ENCODE peak calls at places on chromosomes 1 and 21, in five cellular contexts. J is suprapubic skin, I is transverse colon, R is IMR-90, C is Peyer's patch. S is an unnamed sample.

GRCh38 chr1:196115641-196116040 is 492.6 kb downstream of the KCNT2 start:
- DNase-seq in C (no peak), R (peak), I (no peak), J (peak), S (no peak)

GRCh38 chr1:209633335-209633997 is 18.8 kb downstream of the LAMB3 start:
- DNase-seq in J (no peak), C (no peak), I (no peak), R (peak), S (no peak)

GRCh38 chr1:9196129-9197040 is 38.2 kb upstream of the H6PD start:
- DNase-seq in C (peak), R (peak), J (peak), I (peak), S (no peak)

GRCh38 chr21:34726627-34727337 is 58.0 kb downstream of the CLIC6 start:
- DNase-seq in I (no peak), R (peak), J (no peak), C (no peak), S (no peak)

GRCh38 chr1:147741075-147741474 is 19.3 kb downstream of the GJA5 start:
- DNase-seq in C (no peak), I (no peak), J (no peak), R (no peak), S (no peak)

GRCh38 chr1:156128749-156129682 is 14.5 kb downstream of the LMNA start:
- DNase-seq in J (peak), C (peak), R (peak), I (peak), S (no peak)

GRCh38 chr21:17542371-17542992 is 29.6 kb downstream of the CXADR start:
- DNase-seq in R (no peak), I (no peak), C (no peak), J (no peak), S (no peak)

GRCh38 chr1:150508982-150509381 is 1.1 kb downstream of the ECM1 start:
- DNase-seq in C (no peak), I (no peak), J (no peak), R (no peak), S (no peak)

GRCh38 chr1:179104851-179105250 is 23.0 kb downstream of the TOR3A start:
- DNase-seq in I (no peak), J (no peak), R (no peak), C (no peak), S (no peak)

GRCh38 chr1:27630859-27631491 is 4.0 kb downstream of the FGR start:
- DNase-seq in I (no peak), J (no peak), R (no peak), C (no peak), S (no peak)

GRCh38 chr1:182567629-182568028 is 21.4 kb downstream of the RNASEL start:
- DNase-seq in R (no peak), I (no peak), J (no peak), C (no peak), S (no peak)

GRCh38 chr1:15201849-15202551 is 45.0 kb upstream of the FHAD1 start:
- DNase-seq in I (peak), C (peak), J (no peak), R (no peak), S (no peak)

GRCh38 chr1:241639040-241639652 is 1.0 kb downstream of the CHML start:
- DNase-seq in C (no peak), I (no peak), J (no peak), R (peak), S (no peak)

GRCh38 chr1:27960762-27961645 is 1.2 kb downstream of the XKR8 start:
- DNase-seq in R (no peak), C (peak), J (no peak), I (peak), S (no peak)

GRCh38 chr1:203536981-203537455 is 43.1 kb downstream of the OPTC start:
- DNase-seq in R (peak), C (no peak), I (peak), J (no peak), S (no peak)

GRCh38 chr1:114130213-114130612 is 23.5 kb downstream of the SYT6 start:
- DNase-seq in R (no peak), C (no peak), J (no peak), I (no peak), S (no peak)

DNA sequence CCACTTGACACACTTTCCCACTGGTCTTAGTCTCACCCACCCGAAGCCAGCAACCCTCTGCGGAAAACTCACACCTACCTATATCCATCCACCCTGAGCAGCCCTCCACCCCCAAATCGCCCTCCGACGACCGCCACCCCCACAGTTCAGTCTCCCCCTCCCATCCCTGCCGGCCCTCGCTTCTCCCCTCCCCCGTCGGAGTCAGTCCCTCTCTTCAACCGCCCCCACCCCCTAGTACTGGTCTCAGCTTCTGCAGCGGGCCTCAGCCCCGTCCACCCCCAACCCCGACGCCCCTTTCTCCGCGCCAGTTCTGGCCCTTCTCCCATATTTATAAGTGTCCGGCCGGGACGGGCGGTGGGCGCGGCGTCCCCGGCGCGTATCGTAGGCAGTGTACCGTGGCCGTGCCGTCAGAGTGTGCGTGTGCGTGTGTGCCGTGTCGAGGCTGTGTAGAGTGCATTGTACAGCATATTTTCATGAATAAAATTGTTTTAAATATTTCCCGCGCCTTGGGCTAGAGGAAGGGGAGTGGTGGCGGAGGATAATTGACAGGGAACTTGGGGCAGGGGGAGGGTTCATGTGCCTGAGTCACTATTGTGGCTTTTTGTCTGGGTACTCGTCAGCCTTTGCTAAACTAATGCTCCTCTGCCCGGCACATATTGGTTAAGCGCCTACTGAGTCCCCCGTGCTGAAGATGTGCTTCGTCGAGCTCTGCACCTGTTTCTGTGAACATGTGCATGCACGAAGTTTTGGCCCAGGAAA is 22.0 kb downstream of the FOXO6 start:
- DNase-seq in I (no peak), C (no peak), J (no peak), R (peak), S (no peak)
- H3K4me3 ChIP-seq in I (peak), C (peak), J (peak), R (no peak), S (peak)

GRCh38 chr21:43340491-43341348 is 86.2 kb downstream of the SIK1 start:
- DNase-seq in I (peak), R (peak), C (no peak), J (no peak), S (no peak)
- TF ChIP-seq POLR2A in I (no peak), R (no peak), C (no peak), J (no peak), S (no peak)

DNA sequence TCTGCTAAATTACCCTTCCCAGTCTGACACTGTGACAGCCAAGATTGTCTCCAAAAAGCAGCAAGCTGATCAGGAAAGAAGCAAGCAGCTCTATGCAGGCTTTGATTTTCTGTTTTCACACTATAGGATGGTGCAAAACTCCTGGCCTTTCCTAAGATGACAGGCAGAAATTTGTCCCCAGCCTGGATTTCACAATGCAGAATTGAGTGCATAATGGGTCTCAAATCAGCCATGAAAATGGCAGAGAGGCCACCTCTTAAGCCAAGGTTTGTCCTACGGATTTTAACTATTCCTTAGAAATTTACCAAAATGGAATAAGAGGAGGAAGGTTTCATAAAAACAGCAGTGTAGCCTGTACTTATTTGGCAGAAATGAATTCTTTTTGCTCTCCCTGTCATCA is 1.2 kb downstream of the SGIP1 start:
- DNase-seq in R (no peak), I (no peak), C (no peak), J (no peak), S (no peak)
- H3K27ac ChIP-seq in R (peak), I (no peak), C (no peak), J (no peak), S (no peak)

DNA sequence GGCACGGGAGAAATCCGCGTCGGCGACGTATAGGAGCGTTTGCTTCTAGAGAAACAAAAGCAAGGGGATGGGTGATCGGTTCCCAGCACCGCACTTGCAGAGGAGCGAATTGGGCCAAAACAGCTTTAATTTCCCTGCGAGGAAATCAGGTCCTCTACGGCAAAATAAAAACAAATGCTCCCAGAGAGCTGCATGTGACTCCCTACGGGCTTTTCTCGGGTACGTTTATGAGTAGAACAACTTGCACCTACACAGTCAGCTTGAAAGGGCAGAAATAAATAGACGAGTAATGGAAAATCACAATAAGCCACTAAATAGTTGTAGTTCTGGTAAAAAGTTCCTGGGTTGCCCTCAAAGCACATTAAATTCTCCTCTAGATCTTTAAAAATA is 1.2 kb downstream of the NHLH2 start:
- DNase-seq in J (no peak), I (no peak), R (no peak), C (no peak), S (no peak)
- H3K4me3 ChIP-seq in J (peak), I (no peak), R (no peak), C (peak), S (peak)

GRCh38 chr1:40384413-40384762 is 10.9 kb downstream of the SMAP2 start:
- DNase-seq in C (no peak), J (no peak), I (no peak), R (no peak), S (no peak)

GRCh38 chr1:40385437-40386310 is 12.1 kb downstream of the SMAP2 start:
- DNase-seq in R (no peak), I (peak), J (no peak), C (no peak), S (no peak)

GRCh38 chr1:40384887-40385286 is 11.4 kb downstream of the SMAP2 start:
- DNase-seq in C (no peak), R (no peak), J (no peak), I (no peak), S (no peak)

GRCh38 chr1:40386796-40387195 is 13.3 kb downstream of the SMAP2 start:
- DNase-seq in C (no peak), R (no peak), I (no peak), J (no peak), S (no peak)

DNA sequence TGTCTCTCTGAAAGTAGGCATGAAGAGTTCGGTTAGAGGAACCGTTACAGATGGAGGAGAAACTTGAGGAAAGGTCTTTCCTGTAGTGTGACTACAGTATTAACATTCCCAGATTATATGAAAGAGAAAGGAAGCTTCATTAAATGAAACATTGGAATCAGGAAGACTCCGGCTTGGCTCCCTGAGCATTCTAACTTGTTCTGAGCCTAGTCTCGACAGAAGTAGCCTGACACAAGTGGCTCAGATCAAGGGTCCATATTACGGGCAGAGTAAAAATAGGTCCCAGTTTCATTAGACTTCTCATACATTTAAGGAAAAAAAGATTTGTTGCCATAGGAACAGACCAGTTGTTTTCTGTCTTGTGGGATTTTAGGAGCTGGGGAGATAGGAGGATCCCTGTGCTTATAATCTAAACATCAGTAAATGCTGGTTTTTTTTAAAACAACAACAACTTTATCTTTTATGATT is 12.8 kb downstream of the SMAP2 start:
- DNase-seq in C (no peak), I (no peak), J (no peak), R (no peak), S (no peak)
- TF ChIP-seq POLR2A in C (no peak), I (no peak), J (no peak), R (no peak), S (no peak)

GRCh38 chr1:48258106-48258505 is 35.6 kb downstream of the SLC5A9 start:
- DNase-seq in C (no peak), I (no peak), J (no peak), R (no peak), S (no peak)

GRCh38 chr1:48262001-48262400 is 39.5 kb downstream of the SLC5A9 start:
- DNase-seq in R (no peak), C (no peak), I (no peak), J (no peak), S (no peak)

GRCh38 chr1:48263042-48263441 is 40.5 kb downstream of the SLC5A9 start:
- DNase-seq in C (no peak), R (no peak), J (no peak), I (no peak), S (no peak)
- H3K27ac ChIP-seq in C (no peak), R (no peak), J (no peak), I (no peak), S (no peak)

GRCh38 chr21:44353200-44353970 is at the start of gene TRPM2:
- DNase-seq in J (peak), R (no peak), I (peak), C (no peak), S (no peak)
- H3K4me3 ChIP-seq in J (peak), R (no peak), I (no peak), C (peak), S (peak)

GRCh38 chr1:92960395-92961130 is 699 bp downstream of the DIPK1A start:
- DNase-seq in C (peak), I (peak), J (peak), R (peak), S (no peak)

GRCh38 chr1:92961896-92962752 is 862 bp upstream of the DIPK1A start:
- DNase-seq in I (peak), J (peak), R (peak), C (no peak), S (no peak)

GRCh38 chr1:92965003-92965402 is 3.7 kb upstream of the DIPK1A start:
- DNase-seq in R (no peak), J (no peak), C (no peak), I (no peak), S (no peak)

GRCh38 chr1:92958203-92958970 is 2.9 kb downstream of the DIPK1A start:
- DNase-seq in R (no peak), J (no peak), I (no peak), C (no peak), S (no peak)

GRCh38 chr1:92961131-92961895 is at the start of gene DIPK1A:
- DNase-seq in J (peak), C (peak), R (peak), I (peak), S (peak)
- TF ChIP-seq POLR2A in J (no peak), C (peak), R (peak), I (peak), S (no peak)

DNA sequence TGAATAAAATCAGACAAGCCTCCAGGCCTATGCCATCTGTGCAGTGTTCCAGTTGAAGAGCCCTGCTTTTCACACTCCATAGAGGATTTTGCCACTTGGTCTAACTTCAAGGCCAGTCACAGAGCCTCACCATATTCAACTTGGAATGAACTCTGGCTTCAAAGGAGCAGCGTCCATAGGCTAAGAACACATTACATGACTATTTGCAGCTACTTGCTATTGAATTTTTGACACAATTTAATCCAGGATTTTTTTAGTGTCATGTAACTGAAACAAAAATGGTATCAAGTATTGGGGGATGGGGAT is 2.7 kb upstream of the GBP4 start:
- DNase-seq in R (no peak), J (no peak), I (no peak), C (no peak), S (no peak)
- H3K27ac ChIP-seq in R (no peak), J (no peak), I (no peak), C (no peak), S (no peak)

S was measured in esophagus squamous epithelium.